ENCODE peak calls at places on chromosomes 11 and 22, in ten cellular contexts. B is bronchial epithelial cell, Y is fibroblast of pulmonary artery, N is GM20000, P is RWPE1, A is HFFc6, J is prostate gland, M is WTC11, D is osteocyte, V is psoas muscle. T is an unnamed sample.

GRCh38 chr11:47078751-47079524 is 97.7 kb downstream of the ARFGAP2 start:
- DNase-seq in B (no peak), Y (peak), N (no peak), P (no peak), A (no peak), J (no peak), M (no peak), D (no peak), V (no peak), T (no peak)

GRCh38 chr11:44865866-44866272 is 84.8 kb downstream of the TP53I11 start:
- DNase-seq in B (no peak), Y (no peak), N (no peak), P (no peak), A (no peak), J (peak), M (no peak), D (no peak), V (no peak), T (no peak)

GRCh38 chr11:16785520-16786128 is 47.2 kb downstream of the C11orf58 start:
- DNase-seq in B (peak), Y (peak), N (peak), P (peak), A (peak), J (peak), M (peak), D (no peak), V (no peak), T (no peak)

GRCh38 chr11:12889243-12889642 is 119.9 kb upstream of the RASSF10 start:
- DNase-seq in B (peak), Y (peak), N (no peak), P (no peak), A (peak), J (no peak), M (no peak), D (no peak), V (no peak), T (no peak)

GRCh38 chr22:49925525-49926128 is 7.2 kb downstream of the CRELD2 start:
- DNase-seq in B (no peak), Y (no peak), N (peak), P (no peak), A (no peak), J (no peak), M (no peak), D (no peak), V (no peak), T (no peak)

GRCh38 chr11:134762248-134763029 is 350.4 kb upstream of the B3GAT1 start:
- DNase-seq in B (no peak), Y (peak), N (no peak), P (no peak), A (no peak), J (no peak), M (no peak), D (peak), V (no peak), T (peak)

GRCh38 chr11:33383075-33383919 is 126.1 kb downstream of the HIPK3 start:
- DNase-seq in B (no peak), Y (no peak), N (no peak), P (no peak), A (no peak), J (no peak), M (no peak), D (no peak), V (no peak), T (no peak)

GRCh38 chr11:23399995-23400394 is 539.7 kb upstream of the CCDC179 start:
- DNase-seq in B (no peak), Y (no peak), N (no peak), P (no peak), A (no peak), J (no peak), M (no peak), D (peak), V (no peak), T (no peak)

GRCh38 chr11:119791701-119792151 is 62.7 kb upstream of the NECTIN1 start:
- DNase-seq in B (no peak), Y (peak), N (no peak), P (no peak), A (peak), J (no peak), M (no peak), D (no peak), V (no peak), T (no peak)

GRCh38 chr22:30036656-30037055 is 43.6 kb upstream of the HORMAD2 start:
- DNase-seq in B (peak), Y (no peak), N (no peak), P (no peak), A (peak), J (no peak), M (no peak), D (no peak), V (no peak), T (no peak)

GRCh38 chr11:118074091-118074685 is 2.7 kb upstream of the TMPRSS4 start:
- DNase-seq in B (no peak), Y (no peak), N (no peak), P (no peak), A (no peak), J (no peak), M (no peak), D (no peak), V (peak), T (no peak)

GRCh38 chr22:35231585-35232084 is 25.7 kb upstream of the HMGXB4 start:
- DNase-seq in B (peak), Y (peak), N (peak), P (peak), A (peak), J (peak), M (peak), D (no peak), V (no peak), T (peak)
- TF ChIP-seq CTCF in B (peak), Y (peak), N (peak), P (peak), A (peak), J (peak), M (peak), D (peak), V (peak), T (peak)

GRCh38 chr22:17199131-17199731 is 20.0 kb downstream of the ADA2 start:
- DNase-seq in B (no peak), Y (peak), N (no peak), P (no peak), A (no peak), J (no peak), M (peak), D (no peak), V (peak), T (no peak)

GRCh38 chr22:17198188-17199130 is 20.8 kb downstream of the ADA2 start:
- DNase-seq in B (no peak), Y (peak), N (no peak), P (no peak), A (no peak), J (peak), M (peak), D (no peak), V (peak), T (peak)

GRCh38 chr22:17205432-17205831 is 13.8 kb downstream of the ADA2 start:
- DNase-seq in B (no peak), Y (no peak), N (no peak), P (no peak), A (no peak), J (no peak), M (no peak), D (no peak), V (peak), T (no peak)

GRCh38 chr22:17201285-17201945 is 17.8 kb downstream of the ADA2 start:
- DNase-seq in B (no peak), Y (peak), N (no peak), P (no peak), A (no peak), J (no peak), M (no peak), D (no peak), V (peak), T (no peak)
- TF ChIP-seq CTCF in B (no peak), Y (peak), N (no peak), P (no peak), A (peak), J (no peak), M (no peak), D (peak), V (peak), T (peak)

GRCh38 chr11:132158091-132158490 is 787.7 kb downstream of the NTM start:
- DNase-seq in B (peak), Y (peak), N (peak), P (peak), A (peak), J (no peak), M (peak), D (no peak), V (no peak), T (no peak)
- TF ChIP-seq CTCF in B (peak), Y (peak), N (no peak), P (no peak), A (peak), J (no peak), M (peak), D (peak), V (no peak), T (peak)

DNA sequence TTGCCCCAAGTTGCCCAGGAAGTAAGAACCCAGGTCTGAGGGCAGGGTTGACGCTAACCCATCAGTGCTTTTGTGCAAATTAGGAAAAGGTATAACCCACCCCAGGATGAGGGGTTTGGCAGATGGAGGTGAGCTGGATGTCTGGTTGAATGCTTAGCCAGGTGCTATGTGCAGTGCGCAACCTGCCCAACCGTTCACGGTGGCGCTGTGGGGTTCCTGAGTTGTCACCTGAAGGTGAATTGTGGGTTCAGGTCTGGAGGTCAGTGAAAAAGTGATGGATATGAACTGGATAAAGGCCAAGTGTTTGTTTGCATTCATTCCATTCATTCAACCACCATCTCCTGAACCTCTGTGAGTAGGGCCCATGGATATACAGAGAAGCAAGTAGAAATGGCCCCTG is 14.3 kb upstream of the LGALS2 start:
- DNase-seq in B (no peak), Y (no peak), N (no peak), P (no peak), A (no peak), J (no peak), M (no peak), D (no peak), V (no peak), T (no peak)
- TF ChIP-seq CTCF in B (no peak), Y (no peak), N (no peak), P (no peak), A (peak), J (no peak), M (no peak), D (no peak), V (no peak), T (no peak)

T was measured in type B pancreatic cell.